ENCODE peak calls at places on chromosomes 16 and 17, in seven cellular contexts. I, S, A, K, Q, L and G are unnamed samples. For H3K4me1, the result is how much of the 10 kb centered on the place peaks cover.

GRCh38 chr17:17816240-17816814 is 20.5 kb downstream of the SREBF1 start:
- DNase-seq in Q (no peak), A (no peak), S (no peak), I (no peak), L (no peak), K (no peak), G (no peak)

GRCh38 chr17:66747561-66748275 is 87.2 kb upstream of the CACNG5 start:
- DNase-seq in S (peak), L (no peak), Q (no peak), A (no peak), I (no peak), K (peak), G (no peak)

GRCh38 chr17:43691317-43691693 is 29.6 kb upstream of the MEOX1 start:
- DNase-seq in A (no peak), L (no peak), Q (no peak), K (no peak), S (no peak), I (no peak), G (no peak)

GRCh38 chr16:23557779-23558330 is 328 bp downstream of the UBFD1 start:
- DNase-seq in I (peak), Q (peak), K (peak), L (peak), S (peak), A (no peak), G (peak)

GRCh38 chr16:65548470-65548869 is 426.6 kb upstream of the CDH11 start:
- DNase-seq in S (peak), L (no peak), A (no peak), K (peak), I (no peak), Q (no peak), G (no peak)

GRCh38 chr17:39627717-39628516 is 1.2 kb downstream of the PPP1R1B start:
- DNase-seq in I (no peak), Q (no peak), A (no peak), S (no peak), L (no peak), K (no peak), G (no peak)

GRCh38 chr17:83159204-83160049 is 80.0 kb downstream of the METRNL start:
- DNase-seq in K (no peak), Q (no peak), S (no peak), A (no peak), I (no peak), L (peak), G (no peak)

GRCh38 chr17:74526681-74527080 is 4.6 kb downstream of the CD300LB start:
- DNase-seq in A (no peak), S (no peak), Q (no peak), K (no peak), I (no peak), L (no peak), G (no peak)

GRCh38 chr17:7834554-7834890 is 505 bp downstream of the KDM6B start:
- DNase-seq in L (peak), Q (peak), K (peak), A (peak), I (peak), S (peak), G (peak)

GRCh38 chr17:44376124-44376523 is 12.5 kb upstream of the FAM171A2 start:
- DNase-seq in S (peak), K (peak), L (no peak), Q (no peak), I (no peak), A (no peak), G (peak)

GRCh38 chr16:87407511-87408112 is 15.5 kb downstream of the MAP1LC3B start:
- DNase-seq in Q (no peak), S (peak), A (peak), K (no peak), I (peak), L (no peak), G (peak)

GRCh38 chr17:19247423-19247822 is 10.3 kb downstream of the EPN2 start:
- DNase-seq in S (no peak), L (no peak), A (peak), I (no peak), Q (no peak), K (no peak), G (no peak)

GRCh38 chr17:51059781-51060180 is 60.9 kb downstream of the SPAG9 start:
- DNase-seq in Q (no peak), I (no peak), L (no peak), A (no peak), S (peak), K (no peak), G (no peak)

GRCh38 chr16:56732832-56733231 is 2.9 kb downstream of the NUP93 start:
- DNase-seq in A (no peak), K (no peak), Q (no peak), S (no peak), L (no peak), I (no peak), G (no peak)

GRCh38 chr17:61248399-61248798 is 151.2 kb upstream of the TBX2 start:
- DNase-seq in L (no peak), A (no peak), S (peak), K (no peak), Q (no peak), I (no peak), G (no peak)

GRCh38 chr16:70473446-70474319 is 19.3 kb downstream of the FCSK start:
- DNase-seq in A (no peak), Q (no peak), I (no peak), L (no peak), K (no peak), S (no peak), G (no peak)

GRCh38 chr16:56263711-56264608 is 72.7 kb downstream of the GNAO1 start:
- DNase-seq in L (no peak), S (no peak), Q (no peak), K (no peak), A (no peak), I (no peak), G (no peak)

GRCh38 chr16:66369055-66369592 is 2.6 kb downstream of the CDH5 start:
- DNase-seq in K (no peak), L (no peak), Q (peak), A (peak), I (no peak), S (peak), G (peak)

GRCh38 chr16:24834459-24835335 is 11.1 kb upstream of the SLC5A11 start:
- DNase-seq in S (peak), L (peak), I (no peak), K (peak), Q (no peak), A (no peak), G (no peak)

GRCh38 chr16:70735141-70735979 is 49.5 kb upstream of the MTSS2 start:
- DNase-seq in A (no peak), I (no peak), Q (no peak), S (peak), K (peak), L (no peak), G (no peak)

GRCh38 chr16:56993204-56993603 is 3.8 kb downstream of the NLRC5 start:
- DNase-seq in S (no peak), I (no peak), L (no peak), K (no peak), Q (no peak), A (no peak), G (no peak)

GRCh38 chr17:39270923-39271322 is 45.2 kb upstream of the STAC2 start:
- DNase-seq in A (no peak), S (peak), L (no peak), K (peak), Q (no peak), I (peak), G (no peak)

GRCh38 chr16:89844739-89845339 is 16.6 kb downstream of the SPIRE2 start:
- DNase-seq in S (no peak), Q (no peak), A (no peak), L (no peak), I (no peak), K (no peak), G (no peak)

GRCh38 chr16:66961065-66961744 is at the start of gene CES3:
- DNase-seq in K (peak), Q (peak), I (peak), A (no peak), L (no peak), S (peak), G (no peak)

GRCh38 chr17:19940722-19941464 is 36.7 kb downstream of the AKAP10 start:
- DNase-seq in K (peak), I (no peak), Q (no peak), L (peak), A (no peak), S (peak), G (no peak)

GRCh38 chr17:81563861-81564586 is 11.9 kb upstream of the FAAP100 start:
- DNase-seq in S (peak), Q (no peak), L (no peak), I (no peak), K (peak), A (no peak), G (no peak)
- H3K4me3 ChIP-seq in S (no peak), Q (no peak), L (no peak), I (no peak), K (no peak), A (no peak), G (no peak)

GRCh38 chr17:46940692-46941404 is 17.9 kb downstream of the GOSR2 start:
- DNase-seq in K (peak), L (peak), I (peak), S (peak), A (peak), Q (peak), G (peak)
- H3K4me1 ChIP-seq in K (under half), L (under half), I (under half), S (under half), A (under half), Q (under half), G (under half)

GRCh38 chr17:9022553-9023388 is 1.5 kb downstream of the NTN1 start:
- DNase-seq in K (no peak), L (no peak), I (no peak), Q (peak), A (no peak), S (peak), G (no peak)

GRCh38 chr17:9020096-9020823 is 1.1 kb upstream of the NTN1 start:
- DNase-seq in K (no peak), A (no peak), I (no peak), Q (no peak), L (no peak), S (no peak), G (no peak)

GRCh38 chr17:9021985-9022552 is 759 bp downstream of the NTN1 start:
- DNase-seq in I (no peak), S (peak), A (no peak), K (peak), Q (peak), L (peak), G (peak)

GRCh38 chr17:9020824-9021157 is 519 bp upstream of the NTN1 start:
- DNase-seq in A (peak), S (no peak), I (no peak), K (no peak), Q (no peak), L (no peak), G (no peak)

DNA sequence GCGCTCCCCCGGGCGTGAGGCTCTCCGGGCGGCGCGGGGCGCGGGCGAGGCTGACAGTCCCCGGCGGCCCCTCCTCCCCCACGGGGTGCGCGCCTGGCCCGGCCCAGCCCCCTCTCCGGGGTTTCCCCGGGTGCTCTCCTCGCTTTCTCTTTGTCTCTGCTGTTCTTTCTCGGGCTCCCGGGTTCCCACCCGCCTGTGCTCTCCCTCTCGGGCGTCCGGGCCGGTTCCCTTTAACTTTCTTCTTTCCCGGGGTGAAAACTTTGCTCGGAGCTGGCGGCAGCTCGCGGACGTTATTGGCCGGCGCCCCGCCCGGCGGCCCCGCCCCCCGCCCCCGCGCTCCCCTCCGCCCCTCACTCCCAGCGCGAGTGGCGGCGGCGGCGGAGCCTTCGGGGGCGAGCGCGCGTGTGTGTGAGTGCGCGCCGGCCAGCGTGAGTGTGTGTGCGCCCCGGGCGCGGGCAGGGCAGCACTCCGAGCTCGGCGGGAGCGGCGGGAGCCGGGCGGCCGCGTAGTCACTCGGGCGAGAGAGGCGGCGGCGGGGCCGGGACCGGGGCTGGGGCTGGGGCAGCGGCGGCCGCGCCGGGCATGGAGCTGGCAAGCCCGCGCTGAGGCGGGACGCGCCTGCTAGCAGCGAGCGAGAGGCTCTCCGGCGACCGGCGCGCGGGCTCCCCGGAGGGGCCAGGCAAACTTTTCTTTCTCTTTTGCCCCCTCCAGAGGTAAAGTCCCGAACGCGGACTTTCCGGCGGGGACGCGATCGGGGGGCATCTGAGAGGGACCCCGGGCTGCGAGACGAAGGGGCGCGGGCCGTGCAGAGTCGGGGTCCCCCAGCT is at the start of gene NTN1:
- DNase-seq in L (peak), I (no peak), S (peak), Q (peak), A (peak), K (peak), G (peak)
- H3K4me3 ChIP-seq in L (peak), I (peak), S (peak), Q (peak), A (peak), K (peak), G (peak)

GRCh38 chr17:29918016-29918415 is 12.0 kb downstream of the SSH2 start:
- DNase-seq in L (no peak), A (no peak), Q (no peak), S (no peak), I (no peak), K (no peak), G (no peak)
- H3K4me1 ChIP-seq in L (under half), A (under half), Q (under half), S (under half), I (under half), K (under half), G (under half)

DNA sequence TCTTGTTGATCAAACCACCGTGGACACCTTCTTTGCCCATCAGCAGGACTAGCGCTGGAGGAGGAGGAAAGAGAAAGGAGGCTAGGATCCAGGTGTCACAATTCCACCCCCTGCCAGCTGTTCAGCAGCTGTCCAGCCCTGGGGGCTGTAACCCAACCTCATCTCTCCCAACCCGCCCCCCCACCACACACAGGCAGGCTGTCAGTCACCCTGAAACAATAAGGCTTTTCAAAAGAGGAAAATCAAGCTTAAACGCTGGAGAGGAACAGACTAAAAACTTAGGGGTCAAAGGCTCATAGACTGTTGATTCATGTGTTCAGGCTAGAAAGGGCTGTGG is 2.4 kb downstream of the PFN1 start:
- DNase-seq in A (no peak), I (no peak), K (peak), S (peak), L (no peak), Q (no peak), G (no peak)
- H3K4me3 ChIP-seq in A (peak), I (no peak), K (peak), S (peak), L (no peak), Q (peak), G (no peak)

GRCh38 chr17:21202512-21202911 is 11.4 kb downstream of the TMEM11 start:
- DNase-seq in S (no peak), L (no peak), K (no peak), A (no peak), Q (no peak), I (no peak), G (no peak)
- H3K4me1 ChIP-seq in S (under half), L (under half), K (under half), A (under half), Q (under half), I (under half), G (under half)

GRCh38 chr17:78736526-78737079 is 45.5 kb downstream of the CYTH1 start:
- DNase-seq in S (no peak), K (no peak), L (peak), Q (peak), I (peak), A (peak), G (peak)
- H3K4me3 ChIP-seq in S (peak), K (peak), L (peak), Q (peak), I (peak), A (peak), G (peak)

DNA sequence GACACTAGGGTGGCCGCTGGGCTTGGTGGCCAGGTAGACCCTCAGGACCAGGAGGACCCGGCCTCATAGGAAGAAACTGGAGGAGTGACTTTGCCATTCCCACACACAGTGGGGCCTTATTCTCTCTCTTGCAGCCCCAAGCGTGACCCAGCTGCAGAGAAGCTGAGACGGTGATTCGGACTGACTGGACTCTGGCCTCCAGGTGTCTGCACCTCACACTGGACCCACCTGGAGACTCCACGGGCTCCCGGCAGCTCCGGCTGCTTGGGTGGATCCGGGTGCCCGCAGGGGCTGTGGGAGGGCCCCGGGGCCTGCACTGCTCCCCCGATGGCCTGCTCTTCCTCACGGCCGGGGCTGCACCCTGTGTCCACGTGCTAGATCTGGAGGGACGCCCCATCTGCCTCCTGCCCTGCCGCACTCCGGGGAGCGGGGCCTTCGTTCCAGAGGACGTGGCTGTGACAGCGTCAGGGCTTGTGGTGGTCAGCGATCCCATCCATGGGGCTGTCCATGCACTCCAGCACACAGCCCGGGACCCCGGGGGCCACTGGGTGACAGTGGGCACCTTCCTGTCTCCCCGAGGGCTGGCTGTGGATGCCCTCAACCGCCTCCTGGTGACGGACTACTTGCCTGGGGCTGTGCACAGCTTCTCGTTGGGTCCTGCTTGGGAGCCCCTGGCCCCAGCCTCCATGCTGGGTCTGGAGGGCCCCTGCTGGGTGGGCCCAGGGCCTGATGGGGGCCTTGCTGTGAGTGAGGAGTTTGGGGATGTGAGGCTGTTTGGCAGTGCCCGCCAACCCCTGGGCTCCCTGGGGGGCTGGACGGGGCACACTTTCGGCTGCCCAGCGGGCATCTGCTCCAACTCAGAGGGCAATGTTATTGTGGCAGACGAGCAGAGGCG is 804 bp downstream of the NHLRC4 start:
- DNase-seq in A (no peak), Q (no peak), I (no peak), L (no peak), S (no peak), K (no peak), G (no peak)
- H3K4me1 ChIP-seq in A (under half), Q (under half), I (under half), L (under half), S (under half), K (under half), G (under half)

GRCh38 chr16:14015461-14015860 is 55.7 kb upstream of the MRTFB start:
- DNase-seq in Q (no peak), S (no peak), I (no peak), A (no peak), K (no peak), L (no peak), G (no peak)
- H3K4me3 ChIP-seq in Q (no peak), S (no peak), I (peak), A (no peak), K (no peak), L (no peak), G (no peak)

DNA sequence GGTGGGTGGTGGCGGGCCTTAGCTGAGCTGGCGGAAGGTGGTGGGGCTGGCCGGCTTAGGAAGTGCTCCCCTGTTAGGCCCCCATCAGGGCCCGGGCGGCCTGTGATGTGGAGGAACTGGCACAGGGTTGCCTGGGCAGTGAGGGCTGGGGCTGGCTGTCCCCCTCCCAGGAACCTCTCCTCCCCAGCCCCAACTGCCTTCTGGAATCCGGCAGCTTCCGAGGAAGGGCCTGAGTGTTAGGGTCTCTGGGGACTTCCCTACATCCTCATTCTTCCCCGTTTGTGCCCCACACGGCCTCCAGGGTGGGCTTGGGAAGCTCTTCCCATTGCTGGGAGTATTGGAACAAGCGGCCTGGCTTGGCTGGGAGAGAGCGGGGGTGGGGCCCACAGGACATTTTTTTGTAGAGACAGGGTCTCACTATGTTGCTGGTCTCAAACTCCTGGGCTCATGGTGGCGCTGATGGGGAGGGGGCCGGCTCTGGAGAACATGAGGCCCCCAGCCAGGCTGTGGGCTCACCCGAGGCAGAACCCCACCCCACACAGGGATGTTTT is 89.9 kb upstream of the CIBAR2 start:
- DNase-seq in I (no peak), A (peak), S (peak), K (no peak), L (no peak), Q (no peak), G (no peak)
- H3K4me1 ChIP-seq in I (under half), A (under half), S (half or more), K (half or more), L (under half), Q (under half), G (under half)